ENCODE peak calls at places on chromosomes 16 and 17, in four cellular contexts. One of them, this sample, is unnamed.

GRCh38 chr17:36049643-36050042 is 14.4 kb upstream of the CCL18 start:
- DNase-seq in sigmoid colon: no peak
- DNase-seq in lower leg skin: no peak
- DNase-seq in adrenal gland: no peak
- DNase-seq in this sample: no peak

GRCh38 chr17:31907342-31907975 is 6.0 kb upstream of the UTP6 start:
- DNase-seq in sigmoid colon: peak
- DNase-seq in lower leg skin: peak
- DNase-seq in adrenal gland: peak
- DNase-seq in this sample: peak

GRCh38 chr17:63497708-63498483 is 21.0 kb downstream of the ACE start:
- DNase-seq in sigmoid colon: no peak
- DNase-seq in lower leg skin: no peak
- DNase-seq in adrenal gland: no peak
- DNase-seq in this sample: peak

GRCh38 chr16:71724320-71724751 is at the start of gene PHLPP2:
- DNase-seq in sigmoid colon: no peak
- DNase-seq in lower leg skin: no peak
- DNase-seq in adrenal gland: no peak
- DNase-seq in this sample: peak

GRCh38 chr16:72427786-72428480 is 256.0 kb upstream of the PMFBP1 start:
- DNase-seq in sigmoid colon: no peak
- DNase-seq in lower leg skin: no peak
- DNase-seq in adrenal gland: no peak
- DNase-seq in this sample: no peak

GRCh38 chr17:79279320-79279719 is 204.7 kb downstream of the ENGASE start:
- DNase-seq in sigmoid colon: no peak
- DNase-seq in lower leg skin: no peak
- DNase-seq in adrenal gland: no peak
- DNase-seq in this sample: no peak

GRCh38 chr17:68834328-68834836 is 120.8 kb downstream of the ABCA8 start:
- DNase-seq in sigmoid colon: no peak
- DNase-seq in lower leg skin: no peak
- DNase-seq in adrenal gland: no peak
- DNase-seq in this sample: no peak

GRCh38 chr17:44005865-44006580 is 1.6 kb downstream of the NAGS start:
- DNase-seq in sigmoid colon: no peak
- DNase-seq in lower leg skin: no peak
- DNase-seq in adrenal gland: no peak
- DNase-seq in this sample: peak

GRCh38 chr17:55661359-55661758 is 61.3 kb downstream of the TMEM100 start:
- DNase-seq in sigmoid colon: no peak
- DNase-seq in lower leg skin: no peak
- DNase-seq in adrenal gland: no peak
- DNase-seq in this sample: no peak

GRCh38 chr17:65374966-65375365 is 186.5 kb downstream of the AXIN2 start:
- DNase-seq in sigmoid colon: no peak
- DNase-seq in lower leg skin: no peak
- DNase-seq in adrenal gland: no peak
- DNase-seq in this sample: no peak

GRCh38 chr17:9217151-9218067 is 196.1 kb downstream of the NTN1 start:
- DNase-seq in sigmoid colon: peak
- DNase-seq in lower leg skin: no peak
- DNase-seq in adrenal gland: no peak
- DNase-seq in this sample: no peak

GRCh38 chr17:12522743-12523181 is 142.9 kb upstream of the MYOCD start:
- DNase-seq in sigmoid colon: no peak
- DNase-seq in lower leg skin: no peak
- DNase-seq in adrenal gland: no peak
- DNase-seq in this sample: no peak

GRCh38 chr16:30186782-30187555 is 3.6 kb downstream of the CORO1A start:
- DNase-seq in sigmoid colon: peak
- DNase-seq in lower leg skin: peak
- DNase-seq in adrenal gland: peak
- DNase-seq in this sample: peak

DNA sequence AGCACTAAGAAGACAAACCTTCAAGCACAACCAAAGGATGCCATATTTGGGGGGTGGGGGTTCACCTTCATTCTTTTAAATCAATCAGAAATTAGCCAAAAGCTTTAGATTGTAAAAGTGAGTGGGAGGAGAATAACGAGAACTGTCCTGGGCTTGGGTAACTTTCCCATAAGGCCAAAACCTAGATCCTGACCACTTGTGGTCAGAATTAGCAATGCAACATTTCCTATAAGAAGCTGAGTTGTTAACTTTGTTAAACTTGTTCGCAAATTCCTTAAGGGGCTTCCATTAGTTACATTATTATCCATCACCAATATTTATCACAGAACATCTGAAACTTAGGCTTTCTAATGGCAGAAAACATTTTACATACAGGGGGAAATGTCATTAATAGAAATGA is 25.1 kb downstream of the STAT5B start:
- DNase-seq in sigmoid colon: no peak
- DNase-seq in lower leg skin: no peak
- DNase-seq in adrenal gland: no peak
- DNase-seq in this sample: peak
- TF ChIP-seq POLR2A in sigmoid colon: no peak
- TF ChIP-seq POLR2A in lower leg skin: no peak
- TF ChIP-seq POLR2A in adrenal gland: no peak
- TF ChIP-seq POLR2A in this sample: no peak

GRCh38 chr16:67226804-67227566 is at the start of gene TMEM208:
- DNase-seq in sigmoid colon: peak
- DNase-seq in lower leg skin: peak
- DNase-seq in adrenal gland: peak
- DNase-seq in this sample: peak
- TF ChIP-seq POLR2A in sigmoid colon: peak
- TF ChIP-seq POLR2A in lower leg skin: no peak
- TF ChIP-seq POLR2A in adrenal gland: no peak
- TF ChIP-seq POLR2A in this sample: peak

GRCh38 chr17:76452102-76452645 is 778 bp downstream of the UBE2O start:
- DNase-seq in sigmoid colon: no peak
- DNase-seq in lower leg skin: no peak
- DNase-seq in adrenal gland: no peak
- DNase-seq in this sample: peak
- TF ChIP-seq POLR2A in sigmoid colon: no peak
- TF ChIP-seq POLR2A in lower leg skin: no peak
- TF ChIP-seq POLR2A in adrenal gland: no peak
- TF ChIP-seq POLR2A in this sample: no peak

DNA sequence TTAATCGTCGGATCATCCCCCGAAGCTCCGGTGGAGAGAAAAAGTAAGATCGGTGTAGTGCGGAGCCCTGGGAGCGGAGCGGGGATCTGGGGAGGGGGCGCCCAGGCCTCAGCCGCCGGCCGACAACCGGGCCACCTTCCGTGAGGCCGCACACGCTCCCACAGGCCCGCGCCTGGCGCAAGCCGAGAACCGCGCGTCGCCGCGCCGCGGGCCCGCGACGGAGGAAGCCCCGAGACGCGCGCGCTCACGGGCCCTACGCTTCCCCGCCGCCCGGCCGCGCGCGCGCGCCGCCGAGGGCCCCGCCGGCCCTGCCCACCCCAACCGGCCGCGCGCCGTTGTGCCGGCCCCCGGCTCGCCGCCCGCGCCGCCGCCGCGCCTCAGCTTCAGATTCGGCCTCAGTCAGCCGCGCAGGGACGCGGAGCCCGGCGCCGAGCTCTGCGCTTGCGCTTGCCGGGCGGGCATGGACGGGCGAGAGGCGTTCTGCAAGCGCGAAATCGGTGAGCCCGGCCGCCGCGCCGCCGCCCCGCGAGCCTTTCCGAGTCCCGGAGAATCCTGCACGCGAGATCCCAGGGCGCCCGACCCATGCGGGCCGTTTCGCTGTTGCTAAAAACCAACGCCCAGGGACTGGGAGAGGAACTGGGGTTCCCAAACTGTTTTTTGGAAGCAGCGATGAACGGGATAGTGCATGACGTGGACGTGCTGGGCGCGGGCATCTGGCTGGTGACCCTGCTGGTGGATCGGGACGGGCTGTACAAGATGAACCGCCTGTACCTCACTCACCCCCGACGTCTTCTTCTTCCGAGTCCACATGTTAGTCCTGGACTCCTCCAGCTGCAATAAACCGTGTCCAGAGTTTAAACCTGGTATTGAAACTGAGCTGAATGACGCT is 28.0 kb upstream of the LRRC37A start:
- DNase-seq in sigmoid colon: peak
- DNase-seq in lower leg skin: peak
- DNase-seq in adrenal gland: peak
- DNase-seq in this sample: peak
- TF ChIP-seq POLR2A in sigmoid colon: peak
- TF ChIP-seq POLR2A in lower leg skin: no peak
- TF ChIP-seq POLR2A in adrenal gland: peak
- TF ChIP-seq POLR2A in this sample: peak

GRCh38 chr17:28364665-28365363 is at the start of gene SEBOX:
- DNase-seq in sigmoid colon: no peak
- DNase-seq in lower leg skin: no peak
- DNase-seq in adrenal gland: no peak
- DNase-seq in this sample: no peak
- TF ChIP-seq POLR2A in sigmoid colon: no peak
- TF ChIP-seq POLR2A in lower leg skin: no peak
- TF ChIP-seq POLR2A in adrenal gland: no peak
- TF ChIP-seq POLR2A in this sample: no peak

GRCh38 chr17:40646791-40647548 is 648 bp downstream of the SMARCE1 start:
- DNase-seq in sigmoid colon: no peak
- DNase-seq in lower leg skin: no peak
- DNase-seq in adrenal gland: peak
- DNase-seq in this sample: peak

GRCh38 chr17:40645291-40645690 is 2.3 kb downstream of the SMARCE1 start:
- DNase-seq in sigmoid colon: no peak
- DNase-seq in lower leg skin: no peak
- DNase-seq in adrenal gland: no peak
- DNase-seq in this sample: no peak

GRCh38 chr17:40645932-40646331 is 1.7 kb downstream of the SMARCE1 start:
- DNase-seq in sigmoid colon: no peak
- DNase-seq in lower leg skin: no peak
- DNase-seq in adrenal gland: no peak
- DNase-seq in this sample: peak

GRCh38 chr17:40648326-40648968 is 829 bp upstream of the SMARCE1 start:
- DNase-seq in sigmoid colon: no peak
- DNase-seq in lower leg skin: no peak
- DNase-seq in adrenal gland: no peak
- DNase-seq in this sample: no peak

GRCh38 chr17:40647549-40648325 is at the start of gene SMARCE1:
- DNase-seq in sigmoid colon: peak
- DNase-seq in lower leg skin: peak
- DNase-seq in adrenal gland: peak
- DNase-seq in this sample: peak
- TF ChIP-seq POLR2A in sigmoid colon: peak
- TF ChIP-seq POLR2A in lower leg skin: peak
- TF ChIP-seq POLR2A in adrenal gland: no peak
- TF ChIP-seq POLR2A in this sample: peak

GRCh38 chr16:23724438-23725131 is 11.6 kb upstream of the ERN2 start:
- DNase-seq in sigmoid colon: no peak
- DNase-seq in lower leg skin: no peak
- DNase-seq in adrenal gland: no peak
- DNase-seq in this sample: no peak

GRCh38 chr16:23726710-23727109 is 13.7 kb upstream of the ERN2 start:
- DNase-seq in sigmoid colon: no peak
- DNase-seq in lower leg skin: no peak
- DNase-seq in adrenal gland: no peak
- DNase-seq in this sample: no peak

GRCh38 chr16:23728112-23728477 is 15.1 kb upstream of the ERN2 start:
- DNase-seq in sigmoid colon: no peak
- DNase-seq in lower leg skin: no peak
- DNase-seq in adrenal gland: no peak
- DNase-seq in this sample: no peak

DNA sequence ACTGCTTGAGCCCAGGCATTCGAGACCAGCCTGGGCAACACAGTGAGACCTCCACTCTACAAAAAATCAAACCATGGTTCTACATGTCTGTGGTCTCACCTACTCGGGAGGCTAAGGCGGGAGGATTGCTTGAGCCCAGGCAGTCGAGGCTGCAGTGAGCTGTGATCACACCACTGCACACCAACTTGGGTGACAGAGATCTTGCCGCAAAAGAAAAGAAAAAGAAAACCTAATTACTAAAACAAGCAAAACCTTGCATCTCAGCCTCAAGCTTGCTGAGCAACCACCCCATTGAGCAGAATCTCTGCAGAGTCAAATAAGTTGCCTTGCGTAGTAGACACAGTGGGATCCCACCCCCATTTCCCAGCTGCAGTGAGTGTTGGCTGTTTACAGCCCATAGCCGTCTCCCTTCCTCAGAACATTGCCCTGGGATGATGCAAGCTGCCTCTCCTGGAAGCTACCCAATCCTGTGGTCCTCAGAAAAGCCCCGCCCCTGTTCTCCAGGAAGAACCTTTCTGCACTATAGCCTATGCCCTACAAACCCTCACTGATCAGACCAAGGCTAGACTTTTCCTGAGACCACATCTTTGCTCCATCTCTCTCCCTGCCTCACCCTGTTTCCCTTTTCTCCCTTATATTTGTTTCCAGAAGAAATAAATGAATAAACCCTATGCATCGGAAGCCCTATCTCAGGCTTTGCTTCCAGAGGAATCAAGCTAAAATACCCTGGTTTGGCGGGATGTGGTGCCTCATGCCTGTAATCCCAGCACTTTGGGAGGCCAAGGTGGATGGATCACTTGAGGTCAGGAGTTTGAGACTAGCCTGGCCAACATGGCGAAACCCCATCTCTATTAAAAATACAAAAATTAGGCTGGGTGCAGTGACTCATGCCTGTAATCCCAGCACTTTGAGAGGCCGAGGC is 16.7 kb upstream of the ERN2 start:
- DNase-seq in sigmoid colon: no peak
- DNase-seq in lower leg skin: no peak
- DNase-seq in adrenal gland: no peak
- DNase-seq in this sample: no peak
- TF ChIP-seq POLR2A in sigmoid colon: no peak
- TF ChIP-seq POLR2A in lower leg skin: no peak
- TF ChIP-seq POLR2A in adrenal gland: no peak
- TF ChIP-seq POLR2A in this sample: no peak

GRCh38 chr16:85094812-85095211 is 17.5 kb downstream of the CIBAR2 start:
- DNase-seq in sigmoid colon: no peak
- DNase-seq in lower leg skin: no peak
- DNase-seq in adrenal gland: no peak
- DNase-seq in this sample: no peak

GRCh38 chr16:85098565-85098964 is 13.7 kb downstream of the CIBAR2 start:
- DNase-seq in sigmoid colon: no peak
- DNase-seq in lower leg skin: no peak
- DNase-seq in adrenal gland: no peak
- DNase-seq in this sample: no peak

GRCh38 chr16:85094176-85094805 is 18.0 kb downstream of the CIBAR2 start:
- DNase-seq in sigmoid colon: no peak
- DNase-seq in lower leg skin: no peak
- DNase-seq in adrenal gland: no peak
- DNase-seq in this sample: no peak

GRCh38 chr16:85093705-85094104 is 18.6 kb downstream of the CIBAR2 start:
- DNase-seq in sigmoid colon: no peak
- DNase-seq in lower leg skin: no peak
- DNase-seq in adrenal gland: no peak
- DNase-seq in this sample: no peak

DNA sequence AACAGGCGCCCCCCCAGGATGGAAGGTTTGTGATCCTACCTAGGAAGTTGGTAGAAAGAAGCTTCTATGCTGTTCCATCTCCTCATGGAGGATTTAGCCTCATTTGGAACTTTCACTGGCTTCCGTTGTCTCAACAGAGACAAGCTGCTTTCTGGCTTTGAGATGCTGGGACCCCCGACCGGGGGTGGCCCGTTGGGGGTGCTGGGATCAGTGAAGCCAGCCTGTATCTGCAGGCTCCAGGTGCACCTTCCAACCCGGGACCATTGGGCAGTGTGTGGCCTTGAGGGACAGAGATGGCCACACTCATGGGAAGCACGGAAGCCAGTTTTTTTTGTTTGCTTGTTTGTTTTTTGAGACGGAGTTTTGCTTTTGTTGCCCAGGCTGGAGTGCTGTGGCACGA is 15.4 kb downstream of the CIBAR2 start:
- DNase-seq in sigmoid colon: no peak
- DNase-seq in lower leg skin: no peak
- DNase-seq in adrenal gland: no peak
- DNase-seq in this sample: no peak
- TF ChIP-seq POLR2A in sigmoid colon: no peak
- TF ChIP-seq POLR2A in lower leg skin: no peak
- TF ChIP-seq POLR2A in adrenal gland: no peak
- TF ChIP-seq POLR2A in this sample: no peak

This sample was measured in erythroblast.